ENCODE peak calls at places on chromosome 5, in seven cellular contexts. M is ovary, G is stomach, P is transverse colon, C is upper lobe of left lung, V is A549, W is heart left ventricle. J is an unnamed sample.

GRCh38 chr5:112642885-112643284 is 94.8 kb upstream of the APC start:
- DNase-seq in G (no peak), V (no peak), P (no peak), W (no peak), M (no peak), C (no peak), J (no peak)

GRCh38 chr5:111950660-111951059 is 193.7 kb upstream of the NREP start:
- DNase-seq in W (no peak), G (no peak), V (no peak), M (no peak), C (no peak), P (no peak), J (no peak)

GRCh38 chr5:64923151-64923685 is 154.5 kb downstream of the CWC27 start:
- DNase-seq in G (no peak), M (no peak), V (no peak), W (no peak), C (no peak), P (no peak), J (no peak)

GRCh38 chr5:114319821-114320220 is 42.0 kb upstream of the KCNN2 start:
- DNase-seq in V (no peak), G (no peak), M (no peak), C (no peak), W (no peak), P (no peak), J (no peak)

GRCh38 chr5:152505442-152506042 is 100.5 kb upstream of the NMUR2 start:
- DNase-seq in C (no peak), W (peak), V (peak), M (peak), P (peak), G (peak), J (peak)

GRCh38 chr5:1718669-1719068 is 81.0 kb downstream of the MRPL36 start:
- DNase-seq in C (no peak), P (no peak), M (no peak), W (no peak), G (no peak), V (peak), J (no peak)

GRCh38 chr5:31153523-31153922 is 40.0 kb upstream of the CDH6 start:
- DNase-seq in P (no peak), W (no peak), V (no peak), C (no peak), G (no peak), M (no peak), J (no peak)

GRCh38 chr5:93186031-93186682 is 394.9 kb downstream of the NR2F1-AS1 start:
- DNase-seq in G (no peak), C (no peak), W (no peak), P (no peak), M (no peak), V (peak), J (no peak)

GRCh38 chr5:175889910-175890684 is 18.7 kb downstream of the CPLX2 start:
- DNase-seq in C (no peak), P (no peak), V (peak), M (no peak), W (no peak), G (peak), J (no peak)

GRCh38 chr5:126515337-126515736 is 79.7 kb downstream of the ALDH7A1 start:
- DNase-seq in G (no peak), P (no peak), M (no peak), V (no peak), C (no peak), W (no peak), J (no peak)

GRCh38 chr5:130773813-130774212 is 391.2 kb downstream of the HINT1 start:
- DNase-seq in M (no peak), W (no peak), C (no peak), P (no peak), G (no peak), V (peak), J (no peak)

GRCh38 chr5:172162348-172162747 is 25.7 kb downstream of the STK10 start:
- DNase-seq in P (no peak), G (no peak), C (no peak), M (no peak), V (peak), W (no peak), J (no peak)

GRCh38 chr5:135955525-135955924 is 742 bp upstream of the LECT2 start:
- DNase-seq in M (no peak), W (no peak), C (no peak), G (no peak), P (no peak), V (no peak), J (no peak)

GRCh38 chr5:52620315-52620714 is 167.4 kb upstream of the ITGA1 start:
- DNase-seq in W (no peak), M (no peak), P (no peak), V (no peak), G (no peak), C (no peak), J (no peak)

GRCh38 chr5:36447776-36448175 is 146.1 kb upstream of the RANBP3L start:
- DNase-seq in P (no peak), W (no peak), C (no peak), M (no peak), G (no peak), V (no peak), J (no peak)

GRCh38 chr5:15587941-15588340 is 88.0 kb downstream of the FBXL7 start:
- DNase-seq in V (no peak), G (no peak), C (no peak), W (no peak), M (no peak), P (no peak), J (no peak)

GRCh38 chr5:177382423-177383029 is 1.7 kb upstream of the SLC34A1 start:
- DNase-seq in W (no peak), V (peak), C (no peak), M (no peak), G (peak), P (no peak), J (no peak)

GRCh38 chr5:118952992-118953651 is 35.2 kb downstream of the DTWD2 start:
- DNase-seq in P (no peak), C (no peak), V (no peak), G (no peak), W (no peak), M (no peak), J (no peak)

GRCh38 chr5:16564468-16564867 is 52.3 kb downstream of the RETREG1 start:
- DNase-seq in C (peak), P (no peak), W (no peak), V (no peak), G (no peak), M (no peak), J (no peak)

GRCh38 chr5:73826301-73826700 is 200.3 kb downstream of the ARHGEF28 start:
- DNase-seq in W (no peak), C (no peak), P (no peak), G (no peak), M (peak), V (no peak), J (no peak)

GRCh38 chr5:145198871-145199270 is 636.3 kb downstream of the PRELID2 start:
- DNase-seq in M (no peak), V (no peak), G (no peak), C (no peak), P (no peak), W (no peak), J (no peak)

GRCh38 chr5:132007399-132008162 is 3.9 kb downstream of the ACSL6 start:
- DNase-seq in G (peak), C (no peak), W (peak), P (peak), M (peak), V (peak), J (peak)

GRCh38 chr5:38528162-38528703 is 28.2 kb downstream of the LIFR start:
- DNase-seq in M (no peak), P (no peak), W (no peak), V (no peak), C (no peak), G (no peak), J (no peak)

GRCh38 chr5:86974910-86975309 is 292.8 kb upstream of the RASA1 start:
- DNase-seq in V (no peak), C (no peak), M (no peak), W (no peak), G (no peak), P (no peak), J (no peak)

GRCh38 chr5:102807878-102808502 is 52.9 kb downstream of the PAM start:
- DNase-seq in W (no peak), P (peak), C (no peak), G (no peak), V (peak), M (no peak), J (no peak)

GRCh38 chr5:27592231-27592630 is 553.8 kb upstream of the CDH9 start:
- DNase-seq in P (no peak), G (no peak), V (no peak), W (no peak), C (no peak), M (no peak), J (no peak)

GRCh38 chr5:134100283-134101011 is 14.0 kb upstream of the TCF7 start:
- DNase-seq in V (peak), P (peak), C (no peak), M (no peak), G (peak), W (no peak), J (no peak)

GRCh38 chr5:1801061-1801953 is at the start of gene NDUFS6:
- DNase-seq in M (peak), W (peak), G (peak), C (peak), V (peak), P (peak), J (peak)

GRCh38 chr5:151474799-151475198 is 27.4 kb downstream of the SLC36A1 start:
- DNase-seq in G (no peak), M (no peak), W (no peak), P (no peak), C (no peak), V (no peak), J (no peak)

GRCh38 chr5:166845044-166845443 is 1446.4 kb upstream of the WWC1 start:
- DNase-seq in M (no peak), P (no peak), G (no peak), V (peak), W (no peak), C (no peak), J (no peak)

GRCh38 chr5:54895816-54896341 is 89.5 kb downstream of the ESM1 start:
- DNase-seq in C (no peak), V (peak), W (no peak), P (no peak), G (peak), M (peak), J (peak)

GRCh38 chr5:115586525-115587146 is 15.6 kb downstream of the TICAM2 start:
- DNase-seq in M (no peak), P (no peak), W (no peak), V (peak), G (no peak), C (no peak), J (no peak)

GRCh38 chr5:171615201-171616001 is 170.2 kb upstream of the SMIM23 start:
- DNase-seq in M (no peak), C (peak), W (peak), P (no peak), V (no peak), G (no peak), J (peak)

GRCh38 chr5:134879456-134879855 is 5.3 kb downstream of the TXNDC15 start:
- DNase-seq in V (no peak), G (no peak), W (no peak), M (no peak), P (no peak), C (no peak), J (no peak)

GRCh38 chr5:59039296-59040006 is 456.6 kb downstream of the RAB3C start:
- DNase-seq in P (peak), M (peak), V (peak), G (peak), W (peak), C (peak), J (peak)

GRCh38 chr5:430214-430925 is 12.6 kb upstream of the EXOC3 start:
- DNase-seq in C (peak), G (peak), V (no peak), W (no peak), M (no peak), P (no peak), J (peak)

GRCh38 chr5:138466058-138466899 is 1.0 kb downstream of the EGR1 start:
- DNase-seq in M (no peak), W (no peak), P (peak), C (peak), G (peak), V (peak), J (no peak)
- TF ChIP-seq CTCF in M (no peak), W (no peak), P (peak), C (no peak), G (no peak), V (no peak), J (no peak)

GRCh38 chr5:150402226-150402773 is 10.4 kb downstream of the CD74 start:
- DNase-seq in M (no peak), V (no peak), G (no peak), P (no peak), W (no peak), C (no peak), J (no peak)
- TF ChIP-seq POLR2A in M (no peak), V (no peak), G (no peak), P (no peak), W (no peak), C (no peak), J (no peak)

GRCh38 chr5:137496919-137497318 is 2.2 kb downstream of the SPOCK1 start:
- DNase-seq in C (no peak), V (no peak), M (no peak), P (no peak), G (no peak), W (no peak), J (no peak)
- H3K4me3 ChIP-seq in C (no peak), V (no peak), M (no peak), P (no peak), G (no peak), W (no peak), J (no peak)

DNA sequence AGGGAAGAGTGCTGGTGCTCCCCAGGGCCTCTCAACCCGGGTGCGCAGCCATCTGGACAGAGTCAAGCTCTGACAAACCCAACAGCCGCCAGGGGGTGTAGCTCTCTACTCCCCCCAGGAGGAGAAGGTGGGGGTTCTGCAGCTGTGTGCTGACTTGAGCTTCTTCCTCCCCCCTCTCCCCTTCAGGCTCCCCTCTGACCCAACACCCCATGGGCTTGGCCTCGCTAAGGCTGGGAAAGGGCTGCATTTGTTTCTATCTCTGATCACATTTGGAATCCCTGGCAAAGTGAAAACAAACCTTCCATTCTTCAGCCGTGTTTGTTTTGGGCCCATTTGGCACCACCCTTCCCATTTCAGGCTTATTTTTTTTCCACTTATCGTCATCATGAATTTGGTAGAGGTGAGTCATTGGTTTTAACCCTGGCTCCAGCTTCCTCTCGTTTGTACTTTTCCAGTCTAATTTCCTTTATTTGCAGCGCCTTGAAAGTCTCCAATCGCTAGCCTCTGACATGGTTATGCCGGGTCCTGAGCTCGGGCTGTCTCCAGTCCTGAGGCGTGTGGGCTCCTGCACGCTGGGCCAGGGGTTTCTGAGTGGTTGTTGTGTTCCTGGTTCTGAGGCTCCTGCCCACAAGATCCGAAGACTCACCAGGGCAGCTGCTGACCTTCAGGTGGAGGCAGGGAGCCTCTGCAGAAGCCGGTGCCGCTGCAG is 36.1 kb downstream of the DAP start:
- DNase-seq in P (peak), M (no peak), G (peak), C (peak), V (peak), W (peak), J (no peak)
- TF ChIP-seq CTCF in P (peak), M (no peak), G (peak), C (no peak), V (peak), W (peak), J (no peak)

GRCh38 chr5:10331341-10331796 is 22.1 kb upstream of the MARCHF6 start:
- DNase-seq in V (peak), G (peak), P (no peak), C (no peak), W (peak), M (peak), J (no peak)
- TF ChIP-seq POLR2A in V (no peak), G (no peak), P (no peak), C (no peak), W (no peak), M (no peak), J (no peak)